ENCODE peak calls at places on chromosomes 16 and 17, in ten cellular contexts. W is progenitor cell of endocrine pancreas, R is Peyer's patch, A is neural crest cell, Z is HepG2, T is body of pancreas, F is WTC11, I is cardiac fibroblast, Q is AG04450, E is K562. B is an unnamed sample.

GRCh38 chr16:64920211-64920610 is 201.7 kb downstream of the CDH11 start:
- DNase-seq in W (no peak), R (no peak), A (no peak), Z (no peak), T (no peak), F (no peak), I (no peak), Q (no peak), E (no peak), B (no peak)

GRCh38 chr16:77424841-77425604 is 9.8 kb downstream of the ADAMTS18 start:
- DNase-seq in W (no peak), R (no peak), A (no peak), Z (peak; percentile 26), T (no peak), F (no peak), I (peak; percentile 54), Q (no peak), E (no peak), B (no peak)

GRCh38 chr16:77820340-77820739 is 32.0 kb downstream of the VAT1L start:
- DNase-seq in W (no peak), R (no peak), A (no peak), Z (no peak), T (no peak), F (no peak), I (no peak), Q (no peak), E (no peak), B (no peak)

GRCh38 chr16:83137894-83138293 is 511.1 kb downstream of the CDH13 start:
- DNase-seq in W (no peak), R (no peak), A (no peak), Z (no peak), T (no peak), F (no peak), I (no peak), Q (no peak), E (no peak), B (no peak)

GRCh38 chr16:23996258-23996955 is 160.6 kb downstream of the PRKCB start:
- DNase-seq in W (no peak), R (no peak), A (no peak), Z (no peak), T (peak; percentile 44), F (no peak), I (no peak), Q (no peak), E (no peak), B (no peak)

GRCh38 chr17:74490716-74491115 is 24.3 kb downstream of the CD300A start:
- DNase-seq in W (no peak), R (peak; percentile 10), A (no peak), Z (no peak), T (no peak), F (no peak), I (no peak), Q (no peak), E (no peak), B (no peak)

GRCh38 chr16:17947165-17947564 is 389.4 kb downstream of the NPIPA8 start:
- DNase-seq in W (no peak), R (no peak), A (no peak), Z (peak; percentile 64), T (no peak), F (no peak), I (no peak), Q (no peak), E (no peak), B (no peak)

GRCh38 chr16:82055117-82055516 is 20.1 kb downstream of the HSD17B2 start:
- DNase-seq in W (no peak), R (no peak), A (no peak), Z (no peak), T (no peak), F (no peak), I (no peak), Q (no peak), E (no peak), B (no peak)

GRCh38 chr16:77289331-77289809 is 90.2 kb downstream of the SYCE1L start:
- DNase-seq in W (no peak), R (no peak), A (no peak), Z (no peak), T (no peak), F (no peak), I (peak; percentile 87), Q (no peak), E (no peak), B (no peak)

GRCh38 chr16:85187886-85188285 is 75.6 kb upstream of the CIBAR2 start:
- DNase-seq in W (no peak), R (no peak), A (no peak), Z (no peak), T (no peak), F (no peak), I (no peak), Q (no peak), E (no peak), B (no peak)

GRCh38 chr16:88063201-88063773 is 112.1 kb downstream of the BANP start:
- DNase-seq in W (no peak), R (no peak), A (no peak), Z (no peak), T (no peak), F (no peak), I (peak; percentile 60), Q (peak; percentile 42), E (no peak), B (peak; percentile 56)

GRCh38 chr17:50144845-50145531 is 5.5 kb downstream of the PPP1R9B start:
- DNase-seq in W (no peak), R (no peak), A (no peak), Z (no peak), T (no peak), F (no peak), I (no peak), Q (no peak), E (no peak), B (no peak)

GRCh38 chr17:50147841-50148225 is 2.6 kb downstream of the PPP1R9B start:
- DNase-seq in W (no peak), R (peak; percentile 44), A (no peak), Z (peak; percentile 90), T (no peak), F (no peak), I (no peak), Q (no peak), E (no peak), B (no peak)

GRCh38 chr17:50146927-50147640 is 3.4 kb downstream of the PPP1R9B start:
- DNase-seq in W (no peak), R (peak; percentile 46), A (no peak), Z (no peak), T (no peak), F (no peak), I (no peak), Q (no peak), E (no peak), B (no peak)

GRCh38 chr17:50145532-50146229 is 4.8 kb downstream of the PPP1R9B start:
- DNase-seq in W (no peak), R (no peak), A (no peak), Z (no peak), T (no peak), F (no peak), I (no peak), Q (no peak), E (no peak), B (no peak)

GRCh38 chr17:50146230-50146926 is 4.1 kb downstream of the PPP1R9B start:
- DNase-seq in W (no peak), R (peak; percentile 49), A (no peak), Z (no peak), T (no peak), F (no peak), I (no peak), Q (no peak), E (no peak), B (no peak)
- TF ChIP-seq CTCF in W (no peak), R (peak; percentile 19), A (no peak), Z (no peak), T (no peak), F (no peak), I (no peak), Q (no peak), E (no peak), B (no peak)

GRCh38 chr16:71441348-71441781 is 489 bp downstream of the TLE7 start:
- DNase-seq in W (no peak), R (no peak), A (no peak), Z (no peak), T (no peak), F (peak; percentile 89), I (no peak), Q (no peak), E (no peak), B (no peak)
- TF ChIP-seq CTCF in W (no peak), R (no peak), A (peak; percentile 28), Z (peak; percentile 87), T (no peak), F (peak; percentile 85), I (peak; percentile 17), Q (peak; percentile 24), E (peak; percentile 18), B (no peak)

GRCh38 chr17:36544049-36544319 is 735 bp upstream of the GGNBP2 start:
- DNase-seq in W (peak; percentile 11), R (peak; percentile 40), A (no peak), Z (peak; percentile 14), T (no peak), F (no peak), I (peak; percentile 67), Q (no peak), E (peak; percentile 74), B (no peak)
- TF ChIP-seq CTCF in W (no peak), R (peak; percentile 26), A (peak; percentile 27), Z (peak; percentile 6), T (no peak), F (no peak), I (peak; percentile 23), Q (peak; percentile 17), E (peak; percentile 13), B (no peak)

GRCh38 chr17:13576661-13577526 is 24.8 kb downstream of the HS3ST3A1 start:
- DNase-seq in W (no peak), R (no peak), A (no peak), Z (no peak), T (no peak), F (no peak), I (no peak), Q (no peak), E (no peak), B (no peak)
- TF ChIP-seq CTCF in W (no peak), R (no peak), A (no peak), Z (no peak), T (no peak), F (no peak), I (no peak), Q (no peak), E (no peak), B (no peak)

DNA sequence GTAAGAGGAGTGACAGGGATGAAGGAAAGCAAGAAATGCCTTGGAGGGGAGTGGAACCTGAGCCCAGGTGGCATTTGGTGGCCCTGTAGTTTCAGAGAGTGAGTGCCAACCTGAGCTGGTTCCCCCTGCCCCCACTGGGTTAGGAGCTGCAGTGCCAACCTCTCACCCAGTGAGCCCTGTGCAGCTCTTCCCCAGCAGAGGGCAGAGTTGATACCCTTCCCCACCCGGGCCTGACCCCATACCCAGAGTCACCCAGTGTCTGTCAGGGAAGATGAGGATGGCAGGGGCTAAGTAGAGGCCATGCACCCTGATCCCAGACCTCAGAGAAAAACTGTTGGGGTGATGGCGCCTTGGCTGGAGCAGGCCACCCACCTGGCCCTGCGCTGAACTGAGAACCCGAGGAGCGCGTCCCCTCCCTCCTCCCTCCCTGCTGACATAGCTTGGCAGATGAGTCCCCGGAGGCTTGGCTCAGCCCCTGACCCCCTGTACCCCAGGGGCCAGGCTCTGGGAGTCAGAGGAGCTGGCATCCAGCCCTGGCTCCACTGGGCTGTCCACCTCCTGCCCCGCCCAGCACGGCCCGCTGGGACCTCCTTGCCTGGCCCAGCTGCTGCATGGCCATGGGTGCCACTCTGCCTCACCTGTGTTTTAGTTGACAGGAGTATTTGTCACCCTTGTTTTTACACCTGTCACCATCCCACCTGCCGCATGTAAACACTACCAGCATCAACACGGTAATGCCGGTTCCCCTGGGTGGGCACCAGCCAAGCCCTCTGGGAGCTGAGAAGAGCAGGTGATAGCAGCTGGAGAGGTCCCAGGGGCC is 113.9 kb downstream of the AMFR start:
- DNase-seq in W (no peak), R (no peak), A (no peak), Z (no peak), T (no peak), F (peak; percentile 37), I (no peak), Q (no peak), E (no peak), B (peak; percentile 72)
- TF ChIP-seq CTCF in W (peak; percentile 23), R (no peak), A (no peak), Z (peak; percentile 56), T (no peak), F (no peak), I (no peak), Q (no peak), E (peak; percentile 27), B (no peak)

B was measured in spleen.